ENCODE peak calls at places on chromosomes 4 and X, in six cellular contexts. P is astrocyte, A is psoas muscle, R is left ventricle myocardium inferior, G is transverse colon, E is Karpas-422. Z is an unnamed sample. For H3K4me1, the result is how much of the 10 kb centered on the place peaks cover.

GRCh38 chrX:144219035-144219434 is 335.2 kb downstream of the UBE2NL start:
- DNase-seq in R (no peak), A (no peak), G (no peak), P (no peak), E (peak), Z (no peak)

GRCh38 chrX:54695231-54695630 is 102.8 kb downstream of the ITIH6 start:
- DNase-seq in E (no peak), G (no peak), P (no peak), R (no peak), A (no peak), Z (peak)

GRCh38 chr4:140061194-140061593 is 92.8 kb downstream of the MAML3 start:
- DNase-seq in G (no peak), E (no peak), A (no peak), P (peak), R (no peak), Z (no peak)

GRCh38 chrX:116204947-116205346 is 34.4 kb downstream of the AGTR2 start:
- DNase-seq in R (no peak), P (peak), G (no peak), A (no peak), E (peak), Z (no peak)

GRCh38 chr4:105474110-105474518 is 252 bp upstream of the PPA2 start:
- DNase-seq in A (peak), R (peak), P (no peak), E (no peak), G (peak), Z (peak)

GRCh38 chr4:155573126-155573525 is 93.5 kb upstream of the GUCY1A1 start:
- DNase-seq in A (no peak), G (no peak), E (peak), P (no peak), R (no peak), Z (no peak)

GRCh38 chr4:174377613-174378012 is 93.9 kb downstream of the CEP44 start:
- DNase-seq in E (no peak), G (no peak), R (no peak), A (no peak), P (peak), Z (no peak)

GRCh38 chr4:5712517-5712916 is 1.5 kb downstream of the EVC start:
- DNase-seq in R (no peak), G (no peak), P (peak), A (no peak), E (no peak), Z (peak)

GRCh38 chr4:152321408-152321807 is 214.5 kb downstream of the FBXW7 start:
- DNase-seq in A (no peak), R (no peak), P (no peak), E (no peak), G (no peak), Z (no peak)

GRCh38 chrX:133054761-133055385 is 42.0 kb downstream of the USP26 start:
- DNase-seq in G (no peak), A (no peak), E (no peak), P (no peak), R (no peak), Z (no peak)

GRCh38 chrX:133053854-133054565 is 42.9 kb downstream of the USP26 start:
- DNase-seq in G (no peak), R (no peak), E (no peak), P (peak), A (no peak), Z (no peak)

GRCh38 chrX:133056341-133056740 is 40.6 kb downstream of the USP26 start:
- DNase-seq in E (no peak), P (no peak), G (no peak), A (no peak), R (no peak), Z (peak)
- H3K27ac ChIP-seq in E (no peak), P (no peak), G (no peak), A (no peak), R (no peak), Z (no peak)

DNA sequence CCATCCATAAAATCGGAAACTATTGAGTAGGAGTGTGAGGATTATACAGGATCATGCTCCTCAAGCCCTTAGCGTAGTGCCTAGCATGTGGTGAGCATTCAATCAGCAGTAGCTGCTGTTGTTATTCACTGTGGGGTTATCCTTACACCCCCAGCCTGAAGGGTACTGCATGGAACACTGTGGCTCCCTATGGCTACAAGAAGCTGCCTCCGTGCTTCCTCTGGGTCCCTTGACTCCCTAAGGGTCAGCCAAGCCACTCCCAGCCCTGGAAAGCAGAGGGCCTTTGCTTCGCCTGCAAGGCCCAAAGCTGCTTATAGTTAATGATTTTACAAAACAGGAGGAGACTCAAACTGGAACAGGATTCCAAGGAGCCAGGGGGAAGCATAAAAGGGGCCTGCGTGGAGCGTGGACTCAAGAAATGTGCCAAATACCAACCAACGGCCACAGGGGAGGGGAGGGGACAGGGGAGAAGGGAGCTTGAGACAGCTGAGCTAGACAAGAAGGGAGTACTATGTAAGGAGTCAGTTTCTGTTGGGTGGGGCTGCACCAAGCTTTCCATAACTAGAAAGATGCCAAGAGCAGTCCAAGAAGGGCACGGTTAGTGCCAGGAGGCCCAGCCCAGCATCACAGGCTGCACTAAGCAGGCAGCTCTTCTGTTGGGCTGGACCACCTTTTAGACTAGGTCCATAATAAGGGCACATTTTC is 15.9 kb downstream of the SEPTIN6 start:
- DNase-seq in P (no peak), E (no peak), G (no peak), R (no peak), A (no peak), Z (no peak)
- H3K4me1 ChIP-seq in P (under half), E (under half), G (under half), R (under half), A (under half), Z (under half)

GRCh38 chr4:78767350-78767749 is 8.8 kb upstream of the BMP2K start:
- DNase-seq in P (no peak), A (no peak), G (no peak), E (no peak), R (no peak), Z (no peak)

GRCh38 chr4:78768447-78769177 is 7.5 kb upstream of the BMP2K start:
- DNase-seq in R (no peak), G (peak), A (no peak), E (no peak), P (no peak), Z (peak)

GRCh38 chr4:78766026-78766425 is 10.1 kb upstream of the BMP2K start:
- DNase-seq in G (no peak), A (no peak), R (no peak), P (peak), E (no peak), Z (no peak)

GRCh38 chr4:78765607-78766006 is 10.5 kb upstream of the BMP2K start:
- DNase-seq in A (no peak), P (no peak), E (no peak), R (no peak), G (no peak), Z (no peak)

GRCh38 chr4:78766650-78767049 is 9.5 kb upstream of the BMP2K start:
- DNase-seq in G (no peak), P (no peak), A (no peak), E (no peak), R (no peak), Z (no peak)
- H3K27ac ChIP-seq in G (no peak), P (no peak), A (no peak), E (no peak), R (no peak), Z (no peak)

GRCh38 chr4:87086143-87086805 is 134.1 kb downstream of the KLHL8 start:
- DNase-seq in G (no peak), A (no peak), E (no peak), P (no peak), R (no peak), Z (no peak)
- H3K4me1 ChIP-seq in G (under half), A (half or more), E (under half), P (under half), R (half or more), Z (under half)

DNA sequence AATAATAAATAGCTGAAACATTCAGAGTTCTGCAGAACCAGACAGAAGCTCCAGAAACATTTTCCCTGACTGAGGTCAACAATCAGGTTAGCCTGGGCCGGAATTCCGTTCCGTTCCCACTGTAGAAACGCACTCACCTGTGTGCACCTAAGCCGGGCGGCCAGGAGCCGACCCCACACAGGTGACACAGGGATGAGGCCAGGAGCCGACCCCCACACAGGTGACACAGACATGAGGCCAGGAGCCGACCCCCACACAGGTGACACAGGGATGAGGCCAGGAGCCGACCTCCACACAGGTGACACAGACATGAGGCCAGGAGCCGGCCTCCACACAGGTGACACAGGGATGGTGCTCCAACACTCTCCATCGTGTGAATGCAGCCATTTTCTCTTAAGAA is 21.9 kb downstream of the FAT1 start:
- DNase-seq in P (no peak), R (no peak), E (no peak), G (no peak), A (no peak), Z (no peak)
- H3K27ac ChIP-seq in P (peak), R (peak), E (no peak), G (peak), A (no peak), Z (no peak)

DNA sequence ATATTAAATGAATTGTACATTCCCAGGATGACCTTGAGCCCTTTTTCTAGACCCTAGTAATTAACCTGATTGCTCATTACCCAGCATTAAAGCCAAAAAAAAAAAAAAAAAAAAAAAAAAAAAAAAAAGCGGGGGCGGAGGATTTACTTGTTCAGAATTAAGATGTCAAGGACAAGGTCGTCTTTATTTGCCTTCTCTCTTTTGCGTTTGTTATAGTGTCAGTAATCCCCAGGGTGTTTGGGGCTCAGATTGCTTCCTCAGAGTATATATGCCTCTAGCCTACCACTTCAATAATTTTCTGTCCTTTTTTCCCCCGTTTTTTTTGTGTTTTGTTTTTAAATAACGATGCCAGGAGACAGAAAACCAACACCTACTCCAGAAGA is 138.4 kb downstream of the AFF1 start:
- DNase-seq in P (no peak), A (no peak), E (peak), R (no peak), G (no peak), Z (no peak)
- H3K4me1 ChIP-seq in P (under half), A (half or more), E (under half), R (half or more), G (half or more), Z (under half)